ENCODE peak calls at places on chromosomes 1 and 21, in four cellular contexts. Y, Z, O and H are unnamed samples.

GRCh38 chr1:26070808-26071342 is 3.4 kb upstream of the TRIM63 start:
- DNase-seq in Y (no peak), O (no peak), Z (no peak), H (no peak)

GRCh38 chr1:53398585-53399365 is 60.4 kb upstream of the DMRTB1 start:
- DNase-seq in Z (no peak), Y (no peak), O (no peak), H (no peak)

GRCh38 chr1:159005161-159005560 is 4.5 kb upstream of the IFI16 start:
- DNase-seq in Z (no peak), O (peak; percentile 35), Y (no peak), H (peak; percentile 35)

GRCh38 chr21:41792711-41793110 is 25.9 kb upstream of the RIPK4 start:
- DNase-seq in O (no peak), Z (no peak), Y (no peak), H (no peak)

GRCh38 chr1:107593436-107594209 is 371.4 kb downstream of the VAV3 start:
- DNase-seq in Y (no peak), O (no peak), Z (no peak), H (no peak)

GRCh38 chr21:45363921-45364463 is 41.0 kb upstream of the COL18A1 start:
- DNase-seq in Y (no peak), O (peak; percentile 97), Z (no peak), H (peak; percentile 98)

GRCh38 chr1:67441183-67441582 is 11.0 kb upstream of the SERBP1 start:
- DNase-seq in Y (no peak), Z (no peak), O (peak; percentile 55), H (peak; percentile 39)

GRCh38 chr1:209746469-209747269 is 9.2 kb upstream of the TRAF3IP3 start:
- DNase-seq in Y (no peak), O (no peak), Z (no peak), H (peak; percentile 10)

GRCh38 chr1:7315316-7315715 is 455.8 kb upstream of the VAMP3 start:
- DNase-seq in Y (no peak), Z (no peak), O (no peak), H (no peak)

GRCh38 chr1:155981266-155982088 is 3.1 kb upstream of the ARHGEF2 start:
- DNase-seq in Z (peak; percentile 17), O (peak; percentile 86), Y (no peak), H (peak; percentile 97)

GRCh38 chr1:59434336-59434735 is 137.4 kb downstream of the FGGY start:
- DNase-seq in Y (no peak), O (peak; percentile 78), Z (no peak), H (peak; percentile 60)

GRCh38 chr1:197736689-197737088 is 38.6 kb downstream of the DENND1B start:
- DNase-seq in O (peak; percentile 57), Y (no peak), Z (no peak), H (peak; percentile 67)

GRCh38 chr1:225849905-225850304 is 32.3 kb downstream of the TMEM63A start:
- DNase-seq in Z (no peak), Y (no peak), O (no peak), H (no peak)

GRCh38 chr1:186042216-186042615 is 308.0 kb downstream of the HMCN1 start:
- DNase-seq in O (no peak), Z (no peak), Y (no peak), H (no peak)

GRCh38 chr1:85327759-85328158 is 51.3 kb upstream of the BCL10 start:
- DNase-seq in Y (no peak), Z (no peak), O (no peak), H (no peak)

GRCh38 chr1:200427744-200428143 is 17.9 kb upstream of the ZNF281 start:
- DNase-seq in O (no peak), Y (no peak), Z (no peak), H (no peak)

GRCh38 chr1:39158330-39159086 is 46.0 kb upstream of the MACF1 start:
- DNase-seq in O (peak; percentile 73), Z (no peak), Y (peak; percentile 36), H (no peak)

GRCh38 chr1:31939484-31940329 is 1.5 kb upstream of the PTP4A2 start:
- DNase-seq in O (peak; percentile 50), Z (peak; percentile 68), Y (no peak), H (peak; percentile 79)

GRCh38 chr21:44082648-44083436 is 24.4 kb upstream of the PWP2 start:
- DNase-seq in Y (no peak), O (no peak), Z (no peak), H (no peak)

GRCh38 chr1:64072089-64072835 is 131.2 kb upstream of the UBE2U start:
- DNase-seq in O (peak; percentile 42), Y (no peak), Z (no peak), H (no peak)

GRCh38 chr1:162215902-162216301 is 146.4 kb downstream of the NOS1AP start:
- DNase-seq in Z (no peak), Y (no peak), O (no peak), H (no peak)

GRCh38 chr21:35904995-35905972 is 155.0 kb downstream of the SETD4 start:
- DNase-seq in Z (no peak), O (no peak), Y (no peak), H (no peak)